ENCODE peak calls at places on chromosome 11, in four cellular contexts. D is fibroblast of lung, C is IMR-90, I is A549. K is an unnamed sample.

GRCh38 chr11:70539360-70540095 is 141.2 kb downstream of the CTTN start:
- DNase-seq in D (no peak), C (no peak), I (no peak), K (no peak)

GRCh38 chr11:95588821-95589220 is 200.8 kb downstream of the FAM76B start:
- DNase-seq in D (no peak), C (no peak), I (no peak), K (no peak)

GRCh38 chr11:27882066-27882697 is 181.9 kb upstream of the BDNF start:
- DNase-seq in D (peak), C (peak), I (peak), K (peak)

GRCh38 chr11:128686745-128687177 is 7.1 kb upstream of the FLI1 start:
- DNase-seq in D (peak), C (peak), I (peak), K (peak)

GRCh38 chr11:84164722-84165121 is 878.6 kb upstream of the CCDC90B start:
- DNase-seq in D (peak), C (no peak), I (no peak), K (no peak)

GRCh38 chr11:69657911-69658605 is 17.1 kb downstream of the LTO1 start:
- DNase-seq in D (peak), C (peak), I (no peak), K (peak)

GRCh38 chr11:113372317-113372716 is 15.3 kb upstream of the ANKK1 start:
- DNase-seq in D (no peak), C (peak), I (no peak), K (no peak)

GRCh38 chr11:73287400-73288101 is 15.4 kb downstream of the P2RY6 start:
- DNase-seq in D (no peak), C (no peak), I (peak), K (no peak)

GRCh38 chr11:88480217-88480616 is 142.7 kb upstream of the CTSC start:
- DNase-seq in D (peak), C (peak), I (no peak), K (peak)

GRCh38 chr11:65934014-65934413 is 11.3 kb upstream of the TSGA10IP start:
- DNase-seq in D (no peak), C (peak), I (no peak), K (peak)

GRCh38 chr11:93921695-93922468 is 71.5 kb upstream of the VSTM5 start:
- DNase-seq in D (peak), C (peak), I (peak), K (peak)

GRCh38 chr11:102705626-102706025 is at the start of gene MMP27:
- DNase-seq in D (no peak), C (no peak), I (no peak), K (no peak)

GRCh38 chr11:19988598-19988997 is 171.7 kb downstream of the DBX1 start:
- DNase-seq in D (peak), C (peak), I (peak), K (peak)

DNA sequence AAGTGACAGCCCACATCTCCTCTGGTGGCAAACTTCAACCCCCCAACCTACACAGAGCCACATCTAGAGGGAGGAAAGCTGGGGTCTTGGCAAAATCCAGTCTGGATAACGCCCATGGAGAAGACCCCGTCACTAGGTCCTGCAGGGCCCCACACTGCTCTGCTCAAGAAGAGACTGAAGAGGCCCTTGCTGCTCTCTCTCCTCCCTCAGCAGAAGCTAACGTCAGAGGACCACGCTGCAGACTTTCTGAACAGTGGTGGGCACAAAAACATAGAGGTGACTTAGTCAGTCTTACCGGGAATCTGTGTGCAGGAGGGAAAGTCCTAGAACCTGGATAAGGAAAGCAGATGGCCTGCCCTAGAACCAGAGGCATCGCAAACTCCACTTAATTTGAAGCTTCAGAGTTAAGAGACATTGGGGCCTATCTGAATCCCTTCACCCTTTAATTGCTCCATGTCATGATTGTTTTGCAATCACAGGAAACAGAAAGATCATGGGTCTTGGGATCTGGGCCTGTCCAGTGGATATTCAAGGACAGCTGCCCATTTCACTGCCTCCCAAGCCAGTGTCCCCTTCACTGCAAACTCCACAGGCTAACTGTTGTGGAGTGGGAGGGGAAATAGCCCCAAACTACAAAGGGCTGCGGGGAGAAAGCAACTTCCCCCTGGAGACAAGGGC is 1.7 kb downstream of the DKK3 start:
- DNase-seq in D (no peak), C (no peak), I (no peak), K (no peak)
- H3K4me3 ChIP-seq in D (peak), C (peak), I (no peak), K (no peak)

GRCh38 chr11:520428-521178 is 13.6 kb upstream of the RNH1 start:
- DNase-seq in D (no peak), C (no peak), I (no peak), K (no peak)
- TF ChIP-seq CTCF in D (no peak), C (no peak), I (no peak), K (peak)

DNA sequence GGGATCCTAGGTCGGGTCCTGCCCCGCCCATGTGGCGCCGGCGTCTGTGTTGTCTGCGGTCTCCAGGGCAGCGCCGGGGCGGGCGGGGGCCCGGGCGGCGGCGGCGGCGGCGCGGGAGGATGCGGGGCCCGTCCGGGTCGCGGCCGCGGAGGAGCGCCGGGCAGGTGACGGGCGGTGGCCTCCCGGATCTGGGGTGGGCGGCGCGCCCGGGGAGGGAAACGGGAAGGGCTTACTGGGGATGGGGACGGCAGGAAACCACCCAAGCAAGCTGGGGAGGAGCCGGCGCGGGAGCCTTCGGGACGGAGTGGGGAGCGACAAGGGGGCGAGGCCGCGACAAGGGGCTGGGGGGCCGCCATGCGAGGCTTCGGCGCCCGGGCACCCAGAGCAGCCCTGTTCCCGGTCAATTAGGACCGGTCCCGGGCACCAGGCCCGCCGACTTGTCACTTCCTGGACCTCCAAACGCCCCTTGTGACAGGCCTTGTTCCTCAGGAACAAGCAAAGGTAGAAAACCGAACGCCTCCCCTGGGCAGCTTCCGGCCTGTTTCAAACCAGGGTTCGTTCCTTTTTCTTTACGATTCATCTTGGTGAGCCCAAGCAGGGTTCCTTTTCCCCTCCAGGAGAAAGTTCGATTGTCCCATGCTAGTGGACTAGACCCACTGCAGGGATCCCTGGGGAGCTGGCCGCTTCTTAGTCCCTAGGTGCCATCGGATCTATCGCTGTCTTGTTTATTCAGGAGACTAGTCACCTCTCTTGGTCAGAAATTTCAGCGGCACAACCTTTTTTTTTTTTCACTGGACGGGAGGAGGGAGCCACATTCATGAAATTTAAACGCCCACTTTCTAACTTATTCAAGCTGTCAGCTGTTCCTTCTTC is 486 bp downstream of the JHY start:
- DNase-seq in D (peak), C (peak), I (peak), K (peak)
- H3K4me3 ChIP-seq in D (peak), C (peak), I (peak), K (peak)

DNA sequence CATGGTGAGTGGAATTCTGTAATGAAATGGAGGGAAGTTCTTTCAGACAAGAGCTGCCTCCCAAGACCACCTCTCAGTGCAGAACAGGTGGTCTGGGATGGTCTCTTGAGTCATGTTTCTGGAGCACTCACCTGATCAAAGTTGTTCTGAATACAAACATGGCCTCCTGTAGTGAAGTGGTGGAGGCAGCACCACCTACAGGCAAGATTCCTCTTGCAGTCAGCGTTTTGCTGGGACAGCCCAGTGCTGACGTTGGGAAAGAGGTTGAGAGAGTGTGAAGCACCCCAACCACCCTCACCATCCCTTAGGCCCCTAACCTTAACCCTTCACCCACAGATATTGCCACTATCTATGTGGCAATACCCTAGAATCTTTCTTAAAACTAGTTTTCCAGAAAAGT is 371.4 kb downstream of the CADM1 start:
- DNase-seq in D (no peak), C (no peak), I (peak), K (peak)
- TF ChIP-seq CTCF in D (no peak), C (no peak), I (no peak), K (peak)

DNA sequence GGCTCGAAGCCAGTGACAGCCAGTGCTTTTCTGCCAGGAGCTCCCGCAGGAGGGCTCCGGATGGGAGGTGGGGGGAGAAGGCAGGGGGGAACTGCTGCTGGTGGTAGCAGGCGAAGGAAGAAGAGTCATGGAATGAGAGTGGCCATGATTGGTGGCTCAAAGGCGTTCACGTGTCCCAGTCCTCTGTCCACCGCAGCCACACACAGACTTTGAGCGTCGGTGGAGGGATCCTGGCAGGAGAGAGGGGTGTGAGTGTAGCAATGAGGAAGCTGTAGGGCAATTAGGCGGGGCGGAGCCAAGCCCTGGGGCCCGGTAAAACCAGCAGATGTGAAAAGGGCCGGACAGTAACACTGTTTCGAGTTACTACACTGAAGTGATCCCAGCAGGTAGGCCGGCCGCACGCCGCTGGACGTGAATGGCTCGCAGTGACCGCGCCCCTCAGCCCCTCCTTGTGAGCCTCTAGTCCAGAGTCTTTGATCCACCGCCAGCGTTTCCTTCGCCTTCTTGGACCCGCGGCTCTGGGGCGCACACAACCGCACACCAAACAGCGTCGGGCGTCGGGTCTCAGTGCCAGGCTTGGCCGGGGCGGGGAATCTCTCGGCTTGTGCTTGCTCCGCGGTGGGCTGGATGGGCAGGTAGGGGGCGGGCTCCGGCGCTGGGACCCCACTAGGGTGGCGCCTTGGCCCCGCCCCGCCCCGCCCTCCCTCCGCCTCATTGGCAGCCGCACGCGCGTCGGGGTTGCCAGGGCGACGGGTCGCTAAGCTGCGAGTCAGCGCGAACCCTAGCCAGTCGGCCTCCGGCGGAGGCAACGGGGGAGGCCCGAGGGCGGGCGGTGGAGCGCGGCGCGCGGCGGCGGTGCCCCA is at the start of gene LRRC10B:
- DNase-seq in D (no peak), C (no peak), I (peak), K (no peak)
- H3K4me3 ChIP-seq in D (no peak), C (no peak), I (peak), K (no peak)